ENCODE peak calls at places on chromosome 1, in five cellular contexts. One of them, this sample, is unnamed.

GRCh38 chr1:22831729-22832413 is 121.2 kb downstream of the EPHB2 start:
- DNase-seq in testis: no peak
- DNase-seq in sigmoid colon: no peak
- DNase-seq in adrenal gland: peak
- DNase-seq in breast epithelium: no peak
- DNase-seq in this sample: no peak

GRCh38 chr1:196877964-196878363 is 9.9 kb upstream of the CFHR4 start:
- DNase-seq in testis: peak
- DNase-seq in sigmoid colon: no peak
- DNase-seq in adrenal gland: no peak
- DNase-seq in breast epithelium: no peak
- DNase-seq in this sample: no peak

GRCh38 chr1:117795190-117795589 is 134.2 kb downstream of the GDAP2 start:
- DNase-seq in testis: no peak
- DNase-seq in sigmoid colon: no peak
- DNase-seq in adrenal gland: peak
- DNase-seq in breast epithelium: no peak
- DNase-seq in this sample: no peak

GRCh38 chr1:19758227-19758830 is 41.4 kb downstream of the TMCO4 start:
- DNase-seq in testis: no peak
- DNase-seq in sigmoid colon: no peak
- DNase-seq in adrenal gland: peak
- DNase-seq in breast epithelium: no peak
- DNase-seq in this sample: no peak

GRCh38 chr1:4954392-4954791 is 300.0 kb downstream of the AJAP1 start:
- DNase-seq in testis: no peak
- DNase-seq in sigmoid colon: no peak
- DNase-seq in adrenal gland: no peak
- DNase-seq in breast epithelium: no peak
- DNase-seq in this sample: no peak

GRCh38 chr1:101188311-101188710 is 48.5 kb upstream of the S1PR1 start:
- DNase-seq in testis: no peak
- DNase-seq in sigmoid colon: no peak
- DNase-seq in adrenal gland: no peak
- DNase-seq in breast epithelium: no peak
- DNase-seq in this sample: no peak

GRCh38 chr1:212853658-212854057 is 4.4 kb upstream of the FLVCR1 start:
- DNase-seq in testis: peak
- DNase-seq in sigmoid colon: no peak
- DNase-seq in adrenal gland: no peak
- DNase-seq in breast epithelium: no peak
- DNase-seq in this sample: no peak

GRCh38 chr1:204924013-204924759 is 53.5 kb downstream of the NFASC start:
- DNase-seq in testis: no peak
- DNase-seq in sigmoid colon: peak
- DNase-seq in adrenal gland: no peak
- DNase-seq in breast epithelium: no peak
- DNase-seq in this sample: no peak

GRCh38 chr1:29638281-29638680 is 402.0 kb downstream of the PTPRU start:
- DNase-seq in testis: no peak
- DNase-seq in sigmoid colon: no peak
- DNase-seq in adrenal gland: no peak
- DNase-seq in breast epithelium: peak
- DNase-seq in this sample: no peak

GRCh38 chr1:219958875-219959417 is 30.6 kb upstream of the SLC30A10 start:
- DNase-seq in testis: no peak
- DNase-seq in sigmoid colon: no peak
- DNase-seq in adrenal gland: no peak
- DNase-seq in breast epithelium: no peak
- DNase-seq in this sample: no peak

GRCh38 chr1:21234779-21235178 is 55.5 kb downstream of the ECE1 start:
- DNase-seq in testis: no peak
- DNase-seq in sigmoid colon: no peak
- DNase-seq in adrenal gland: no peak
- DNase-seq in breast epithelium: no peak
- DNase-seq in this sample: no peak

GRCh38 chr1:177283380-177283779 is 112.6 kb downstream of the BRINP2 start:
- DNase-seq in testis: no peak
- DNase-seq in sigmoid colon: no peak
- DNase-seq in adrenal gland: no peak
- DNase-seq in breast epithelium: no peak
- DNase-seq in this sample: no peak

DNA sequence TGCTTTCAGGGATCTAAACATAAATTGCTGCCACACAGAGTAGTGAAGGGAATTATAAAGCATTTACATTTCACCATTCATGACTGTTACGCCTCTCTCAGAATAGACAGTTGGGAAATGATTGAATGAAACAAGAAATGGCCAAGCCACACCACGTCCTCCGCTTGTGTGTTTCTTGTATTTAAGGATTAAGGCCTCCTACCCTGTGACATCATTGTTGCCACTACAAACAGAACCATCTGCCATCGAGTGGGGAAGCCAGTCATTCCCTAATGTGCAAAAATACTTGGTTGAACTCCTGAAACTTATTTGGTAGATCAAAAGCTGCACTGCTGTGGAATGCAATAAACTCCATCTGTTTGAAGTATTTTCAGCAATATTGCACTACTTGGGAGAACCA is 99.1 kb upstream of the C1orf105 start:
- DNase-seq in testis: no peak
- DNase-seq in sigmoid colon: no peak
- DNase-seq in adrenal gland: no peak
- DNase-seq in breast epithelium: no peak
- DNase-seq in this sample: no peak
- H3K27ac ChIP-seq in testis: no peak
- H3K27ac ChIP-seq in sigmoid colon: peak
- H3K27ac ChIP-seq in adrenal gland: peak
- H3K27ac ChIP-seq in breast epithelium: peak
- H3K27ac ChIP-seq in this sample: peak

DNA sequence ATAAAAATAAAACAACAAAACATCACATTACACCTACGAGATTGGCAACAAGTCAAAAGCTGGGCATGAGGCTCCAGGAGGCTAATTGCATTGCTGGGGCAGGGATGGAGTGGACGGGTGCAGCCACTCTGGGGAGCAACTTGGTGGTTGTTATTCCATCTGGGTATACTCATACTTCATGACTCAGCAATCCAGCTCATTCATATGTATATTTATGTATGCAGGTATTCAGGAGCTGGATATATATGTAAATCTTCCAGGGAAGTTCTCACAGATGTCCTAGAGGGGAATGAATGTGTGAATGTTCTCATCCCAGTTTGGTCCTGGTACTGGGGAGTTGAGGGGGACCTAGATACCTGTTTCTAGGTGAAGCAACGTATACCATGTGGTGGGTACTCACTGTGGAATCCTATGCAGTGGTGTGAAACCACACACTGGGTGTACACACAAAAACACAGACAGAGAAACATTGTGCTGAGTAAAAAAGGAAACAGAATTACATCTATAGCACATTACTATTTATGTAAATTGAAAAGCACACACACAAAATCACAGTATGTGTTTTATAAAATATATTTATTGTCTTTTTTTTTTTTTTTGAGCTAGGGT is 79.7 kb upstream of the RAB4A start:
- DNase-seq in testis: no peak
- DNase-seq in sigmoid colon: no peak
- DNase-seq in adrenal gland: no peak
- DNase-seq in breast epithelium: no peak
- DNase-seq in this sample: no peak
- TF ChIP-seq POLR2A in testis: no peak
- TF ChIP-seq POLR2A in sigmoid colon: no peak
- TF ChIP-seq POLR2A in adrenal gland: no peak
- TF ChIP-seq POLR2A in breast epithelium: no peak
- TF ChIP-seq POLR2A in this sample: no peak

DNA sequence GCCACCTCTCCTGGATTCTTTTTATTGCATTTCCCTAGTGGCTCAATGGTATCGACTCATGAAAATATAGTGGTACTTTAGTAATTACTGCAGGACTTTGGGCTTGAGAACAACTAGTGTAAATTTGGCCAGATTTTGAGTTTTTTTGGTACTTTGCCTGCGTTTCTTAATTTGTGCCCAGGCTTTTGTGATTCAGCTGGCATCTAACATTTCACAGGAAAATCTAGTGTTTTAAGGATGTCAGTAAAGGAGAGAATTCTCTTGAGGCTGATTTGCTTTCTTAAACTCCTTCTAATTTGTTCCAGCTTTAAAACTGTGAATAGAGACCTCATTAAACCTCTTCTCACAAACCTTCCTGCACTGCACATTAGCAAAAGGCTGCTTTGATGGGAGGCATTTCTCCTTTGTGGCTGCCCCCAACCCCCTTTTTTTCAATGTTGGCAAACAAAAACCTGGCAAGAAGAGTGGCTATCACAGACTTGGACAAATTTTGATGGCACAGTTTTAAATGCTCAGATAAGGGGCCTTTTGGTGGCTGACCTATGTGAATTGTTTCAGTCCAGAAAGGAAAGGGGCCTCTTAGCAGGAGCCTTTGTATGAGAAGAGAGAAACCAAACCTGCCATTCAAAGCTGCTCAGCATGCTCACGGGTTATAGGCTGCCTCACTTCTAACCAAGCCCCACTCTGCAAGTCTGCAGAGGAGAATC is 113.4 kb upstream of the RAVER2 start:
- DNase-seq in testis: no peak
- DNase-seq in sigmoid colon: no peak
- DNase-seq in adrenal gland: no peak
- DNase-seq in breast epithelium: no peak
- DNase-seq in this sample: no peak
- H3K27ac ChIP-seq in testis: no peak
- H3K27ac ChIP-seq in sigmoid colon: no peak
- H3K27ac ChIP-seq in adrenal gland: no peak
- H3K27ac ChIP-seq in breast epithelium: no peak
- H3K27ac ChIP-seq in this sample: no peak

DNA sequence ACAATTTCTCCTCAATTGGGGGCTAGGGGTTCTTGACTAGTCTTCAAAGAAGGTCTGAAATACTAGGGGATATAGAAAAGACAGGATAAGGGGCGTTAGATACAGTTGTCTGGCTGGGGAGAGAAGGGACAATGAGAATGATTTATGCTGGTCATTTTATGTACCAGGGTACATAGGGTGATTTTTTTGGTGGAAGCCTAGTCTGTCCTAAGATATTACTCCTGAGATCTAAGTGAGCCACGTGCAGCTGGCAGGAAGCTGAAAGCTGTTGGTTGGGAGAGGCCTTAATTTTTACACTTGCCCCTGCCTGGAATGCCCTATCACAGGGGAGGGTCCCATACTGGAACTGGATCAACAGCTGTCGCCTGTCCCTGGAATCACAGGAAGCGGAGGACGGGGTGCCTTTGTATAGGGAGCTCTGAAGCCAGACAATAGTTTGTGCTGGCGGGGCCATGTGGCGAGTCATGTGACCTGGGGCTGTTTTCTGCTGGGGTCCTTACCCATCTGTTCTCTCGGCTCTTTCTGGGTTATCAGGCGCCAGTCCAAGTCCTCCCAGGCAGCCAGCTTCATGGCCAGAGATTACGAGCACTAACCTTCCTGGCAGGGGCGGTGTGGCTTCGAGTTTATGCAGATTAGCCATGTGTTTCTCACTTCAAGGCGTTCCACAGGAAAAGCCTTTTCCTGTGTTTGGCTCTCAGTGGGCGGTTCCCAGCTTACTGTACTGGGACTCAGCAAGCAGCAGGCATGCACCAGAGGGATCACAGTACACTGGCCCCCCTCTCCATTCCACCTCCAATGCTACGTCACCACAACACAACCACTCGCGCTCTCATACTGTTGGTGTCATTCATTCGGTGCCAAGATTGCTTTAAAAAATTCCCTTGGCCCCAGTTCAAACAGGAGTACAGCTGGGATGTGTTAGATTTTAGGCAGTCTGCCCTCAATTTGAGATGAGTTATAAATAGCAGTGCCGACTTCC is 27.5 kb downstream of the ARID1A start:
- DNase-seq in testis: peak
- DNase-seq in sigmoid colon: peak
- DNase-seq in adrenal gland: peak
- DNase-seq in breast epithelium: peak
- DNase-seq in this sample: peak
- TF ChIP-seq POLR2A in testis: no peak
- TF ChIP-seq POLR2A in sigmoid colon: no peak
- TF ChIP-seq POLR2A in adrenal gland: no peak
- TF ChIP-seq POLR2A in breast epithelium: no peak
- TF ChIP-seq POLR2A in this sample: no peak

DNA sequence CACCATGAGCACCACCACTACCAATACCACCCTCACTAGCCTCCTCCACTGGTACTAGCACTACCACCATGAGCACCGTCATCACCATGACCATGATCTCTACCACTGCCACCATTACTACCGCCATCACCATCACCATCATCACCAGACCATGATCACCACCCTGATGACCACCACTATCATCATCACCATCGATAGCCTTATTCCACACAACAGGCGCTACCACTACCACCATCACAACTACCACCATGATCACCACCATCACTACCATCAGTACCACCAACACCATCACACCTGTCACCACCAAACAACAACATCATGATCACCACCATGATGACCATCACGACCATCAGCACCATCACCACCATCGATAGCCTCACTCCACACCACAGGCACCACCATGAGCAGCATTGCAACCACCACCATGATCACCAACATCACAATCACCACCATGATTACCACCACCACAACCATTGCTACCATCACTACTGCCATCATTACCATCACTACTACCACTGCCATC is 56.6 kb upstream of the CASZ1 start:
- DNase-seq in testis: no peak
- DNase-seq in sigmoid colon: no peak
- DNase-seq in adrenal gland: no peak
- DNase-seq in breast epithelium: no peak
- DNase-seq in this sample: no peak
- H3K27ac ChIP-seq in testis: no peak
- H3K27ac ChIP-seq in sigmoid colon: no peak
- H3K27ac ChIP-seq in adrenal gland: no peak
- H3K27ac ChIP-seq in breast epithelium: no peak
- H3K27ac ChIP-seq in this sample: no peak

This sample was measured in uterus.